ENCODE peak calls at places on chromosome 15, in six cellular contexts. J, M, F, E, Z and Q are unnamed samples.

GRCh38 chr15:74133071-74133702 is 2.8 kb downstream of the ISLR2 start:
- DNase-seq in Z (no peak), F (no peak), M (no peak), E (no peak), J (peak; percentile 35), Q (peak; percentile 51)

GRCh38 chr15:58014470-58014869 is 51.0 kb downstream of the ALDH1A2 start:
- DNase-seq in Z (no peak), E (no peak), J (no peak), M (no peak), F (no peak), Q (no peak)

GRCh38 chr15:32774022-32774421 is 56.2 kb downstream of the GREM1 start:
- DNase-seq in J (no peak), Z (no peak), E (peak; percentile 98), F (no peak), M (no peak), Q (no peak)

GRCh38 chr15:51737538-51738305 is at the start of gene LYSMD2:
- DNase-seq in J (peak; percentile 74), E (no peak), M (no peak), F (peak; percentile 47), Z (peak; percentile 67), Q (peak; percentile 81)

GRCh38 chr15:78650022-78650421 is 9.0 kb upstream of the CHRNB4 start:
- DNase-seq in F (no peak), M (no peak), Z (no peak), J (no peak), E (no peak), Q (no peak)

GRCh38 chr15:36004891-36005508 is 459.0 kb upstream of the DPH6 start:
- DNase-seq in E (no peak), J (no peak), M (no peak), Z (no peak), F (no peak), Q (no peak)

GRCh38 chr15:59165726-59166125 is 40.9 kb upstream of the LDHAL6B start:
- DNase-seq in J (no peak), M (no peak), Z (no peak), F (no peak), E (no peak), Q (no peak)

GRCh38 chr15:72785452-72786243 is 2.1 kb upstream of the ADPGK start:
- DNase-seq in F (no peak), E (peak; percentile 32), M (no peak), J (peak; percentile 63), Z (no peak), Q (peak; percentile 81)

GRCh38 chr15:77673801-77674317 is 41.1 kb upstream of the LINGO1 start:
- DNase-seq in E (no peak), M (no peak), F (no peak), Z (no peak), J (no peak), Q (no peak)

GRCh38 chr15:99412626-99413025 is 153.2 kb upstream of the MEF2A start:
- DNase-seq in F (no peak), J (no peak), Z (no peak), M (no peak), E (no peak), Q (no peak)